ENCODE peak calls at places on chromosome 20, in four cellular contexts. J is nephron progenitor cell, F is astrocyte of the spinal cord, S is caudate nucleus. X is an unnamed sample.

GRCh38 chr20:23397961-23398360 is 23.3 kb downstream of the NAPB start:
- DNase-seq in J (no peak), F (peak; percentile 63), S (no peak), X (peak; percentile 76)

GRCh38 chr20:63915471-63915870 is 20.5 kb downstream of the DNAJC5 start:
- DNase-seq in J (no peak), F (no peak), S (peak; percentile 48), X (no peak)

GRCh38 chr20:39568090-39568489 is 605.9 kb downstream of the DHX35 start:
- DNase-seq in J (no peak), F (no peak), S (no peak), X (no peak)

GRCh38 chr20:33130553-33130952 is 37.4 kb upstream of the BPIFA2 start:
- DNase-seq in J (no peak), F (peak; percentile 9), S (no peak), X (no peak)

GRCh38 chr20:3696200-3696599 is 14.4 kb upstream of the ADAM33 start:
- DNase-seq in J (no peak), F (no peak), S (no peak), X (no peak)

GRCh38 chr20:59219206-59219605 is 55.6 kb downstream of the ZNF831 start:
- DNase-seq in J (no peak), F (no peak), S (no peak), X (no peak)

GRCh38 chr20:45833883-45834796 is 541 bp downstream of the SNX21 start:
- DNase-seq in J (peak; percentile 78), F (peak; percentile 70), S (peak; percentile 67), X (peak; percentile 77)

GRCh38 chr20:4513720-4514119 is 208.0 kb upstream of the PRND start:
- DNase-seq in J (no peak), F (peak; percentile 92), S (no peak), X (no peak)

GRCh38 chr20:10654630-10655029 is 19.2 kb downstream of the JAG1 start:
- DNase-seq in J (peak; percentile 27), F (no peak), S (no peak), X (no peak)

GRCh38 chr20:10919549-10920140 is 245.8 kb upstream of the JAG1 start:
- DNase-seq in J (no peak), F (peak; percentile 77), S (no peak), X (no peak)

GRCh38 chr20:51985013-51985415 is 182.7 kb upstream of the SALL4 start:
- DNase-seq in J (no peak), F (peak; percentile 94), S (no peak), X (peak; percentile 88)

GRCh38 chr20:48725589-48725991 is 102.2 kb downstream of the PREX1 start:
- DNase-seq in J (no peak), F (no peak), S (no peak), X (peak; percentile 21)

GRCh38 chr20:62977613-62978558 is 25.4 kb downstream of the SLC17A9 start:
- DNase-seq in J (no peak), F (no peak), S (no peak), X (no peak)

GRCh38 chr20:3811421-3812258 is 8.7 kb upstream of the AP5S1 start:
- DNase-seq in J (no peak), F (peak; percentile 100), S (peak; percentile 92), X (peak; percentile 99)

GRCh38 chr20:48831702-48832422 is 4.1 kb upstream of the PREX1 start:
- DNase-seq in J (no peak), F (no peak), S (no peak), X (peak; percentile 32)

GRCh38 chr20:50292324-50293243 is 102.0 kb downstream of the CEBPB start:
- DNase-seq in J (peak; percentile 32), F (peak; percentile 96), S (peak; percentile 61), X (peak; percentile 98)

GRCh38 chr20:15039088-15039762 is 701.8 kb upstream of the FLRT3 start:
- DNase-seq in J (no peak), F (no peak), S (no peak), X (no peak)

GRCh38 chr20:63911171-63911570 is 16.2 kb downstream of the DNAJC5 start:
- DNase-seq in J (no peak), F (peak; percentile 35), S (no peak), X (no peak)

GRCh38 chr20:31665753-31666152 is 28.0 kb downstream of the COX4I2 start:
- DNase-seq in J (no peak), F (no peak), S (no peak), X (no peak)

GRCh38 chr20:7601431-7601830 is 338.8 kb downstream of the HAO1 start:
- DNase-seq in J (no peak), F (no peak), S (no peak), X (no peak)

GRCh38 chr20:32681175-32682084 is 7.7 kb upstream of the C20orf203 start:
- DNase-seq in J (peak; percentile 29), F (peak; percentile 26), S (no peak), X (peak; percentile 58)